ENCODE peak calls at places on chromosomes 7 and 10, in five cellular contexts. Z, C, W, R and F are unnamed samples.

GRCh38 chr10:72133517-72133916 is 45.2 kb upstream of the SPOCK2 start:
- DNase-seq in R (peak; percentile 95), Z (peak; percentile 19), C (peak; percentile 80), W (no peak), F (no peak)

GRCh38 chr10:96512524-96512991 is 1.2 kb downstream of the TLL2 start:
- DNase-seq in W (peak; percentile 4), Z (no peak), R (no peak), C (no peak), F (no peak)

GRCh38 chr7:41504581-41504980 is 198.3 kb downstream of the INHBA start:
- DNase-seq in Z (no peak), R (no peak), C (no peak), W (no peak), F (no peak)

GRCh38 chr7:157565201-157565626 is 228.4 kb downstream of the DNAJB6 start:
- DNase-seq in W (no peak), Z (no peak), R (peak; percentile 49), C (no peak), F (no peak)

GRCh38 chr7:142864980-142865747 is 10.3 kb downstream of the EPHB6 start:
- DNase-seq in R (no peak), C (no peak), Z (no peak), W (no peak), F (no peak)

GRCh38 chr10:112136816-112137215 is 46.7 kb downstream of the GPAM start:
- DNase-seq in R (no peak), W (no peak), Z (no peak), C (no peak), F (no peak)

GRCh38 chr7:79217468-79217867 is 236.0 kb downstream of the MAGI2 start:
- DNase-seq in C (no peak), Z (no peak), R (no peak), W (no peak), F (no peak)

GRCh38 chr7:135510603-135511183 is 791 bp upstream of the CNOT4 start:
- DNase-seq in C (peak; percentile 29), R (no peak), Z (no peak), W (no peak), F (no peak)

GRCh38 chr7:75756340-75757297 is 15.4 kb downstream of the CCL26 start:
- DNase-seq in C (peak; percentile 32), W (no peak), R (peak; percentile 34), Z (no peak), F (no peak)

GRCh38 chr7:45241339-45242109 is 83.9 kb downstream of the RAMP3 start:
- DNase-seq in Z (no peak), W (no peak), C (no peak), R (no peak), F (peak; percentile 78)

GRCh38 chr10:13990392-13990805 is 340.3 kb downstream of the FRMD4A start:
- DNase-seq in W (no peak), C (no peak), Z (no peak), R (no peak), F (no peak)

GRCh38 chr7:141590666-141591065 is 39.5 kb downstream of the AGK start:
- DNase-seq in R (no peak), Z (no peak), C (no peak), W (no peak), F (no peak)

GRCh38 chr10:69845574-69846251 is 44.0 kb downstream of the COL13A1 start:
- DNase-seq in Z (no peak), R (peak; percentile 79), W (no peak), C (no peak), F (no peak)

GRCh38 chr10:56487746-56488145 is 126.7 kb upstream of the ZWINT start:
- DNase-seq in C (no peak), Z (no peak), W (no peak), R (no peak), F (no peak)

GRCh38 chr10:122290334-122290733 is 19.2 kb downstream of the BTBD16 start:
- DNase-seq in R (no peak), C (no peak), W (no peak), Z (no peak), F (peak; percentile 79)

GRCh38 chr10:22824984-22825383 is 102.9 kb upstream of the ARMC3 start:
- DNase-seq in R (peak; percentile 95), C (no peak), Z (no peak), W (no peak), F (no peak)

GRCh38 chr10:103086799-103087198 is 106.3 kb downstream of the NT5C2 start:
- DNase-seq in R (no peak), Z (no peak), W (no peak), C (no peak), F (no peak)

GRCh38 chr7:47147213-47147631 is 434.7 kb downstream of the TNS3 start:
- DNase-seq in C (no peak), Z (no peak), R (peak; percentile 84), W (no peak), F (no peak)